ENCODE peak calls at places on chromosomes 12 and 14, in seven cellular contexts. Z, D, R, A, S, P and Y are unnamed samples.

GRCh38 chr12:49297695-49298060 is 2.7 kb downstream of the PRPH start:
- DNase-seq in S (no peak), A (no peak), D (no peak), P (no peak), Z (no peak), R (no peak), Y (no peak)

GRCh38 chr14:26448181-26448855 is 149.5 kb downstream of the NOVA1 start:
- DNase-seq in S (no peak), P (no peak), R (no peak), D (no peak), A (peak), Z (no peak), Y (no peak)

GRCh38 chr14:103056322-103057027 is 874 bp downstream of the CDC42BPB start:
- DNase-seq in S (no peak), P (peak), Z (peak), A (peak), R (no peak), D (no peak), Y (no peak)

GRCh38 chr12:106434521-106434920 is 77.0 kb downstream of the POLR3B start:
- DNase-seq in S (no peak), D (no peak), P (no peak), Z (no peak), R (no peak), A (no peak), Y (no peak)

GRCh38 chr14:40417777-40418401 is 985.7 kb upstream of the FBXO33 start:
- DNase-seq in D (no peak), S (no peak), R (no peak), Z (no peak), A (peak), P (no peak), Y (no peak)

GRCh38 chr14:68952544-68953535 is 26.3 kb downstream of the ACTN1 start:
- DNase-seq in S (no peak), Z (no peak), A (no peak), R (no peak), D (no peak), P (no peak), Y (no peak)

GRCh38 chr14:90629471-90629870 is 186.8 kb downstream of the TTC7B start:
- DNase-seq in P (peak), D (no peak), S (no peak), R (no peak), A (no peak), Z (no peak), Y (no peak)

GRCh38 chr12:80813820-80814219 is 97.1 kb downstream of the MYF5 start:
- DNase-seq in R (no peak), D (no peak), Z (no peak), S (no peak), P (no peak), A (no peak), Y (no peak)

GRCh38 chr14:31090872-31091764 is 64.9 kb upstream of the STRN3 start:
- DNase-seq in R (peak), P (no peak), Z (no peak), S (no peak), D (no peak), A (no peak), Y (peak)

GRCh38 chr14:71141701-71142374 is 234.6 kb downstream of the PCNX1 start:
- DNase-seq in D (no peak), P (no peak), A (no peak), Z (no peak), R (peak), S (no peak), Y (no peak)

GRCh38 chr14:100892496-100893227 is 10.9 kb downstream of the RTL1 start:
- DNase-seq in P (peak), D (no peak), S (no peak), A (no peak), R (no peak), Z (no peak), Y (no peak)

GRCh38 chr12:109946913-109947312 is 46.8 kb downstream of the TCHP start:
- DNase-seq in A (no peak), D (no peak), Z (no peak), R (no peak), S (no peak), P (no peak), Y (no peak)

GRCh38 chr12:68140576-68140975 is 19.0 kb downstream of the IFNG start:
- DNase-seq in D (no peak), A (no peak), R (no peak), Z (no peak), P (no peak), S (no peak), Y (no peak)

GRCh38 chr12:69719336-69720316 is 19.0 kb upstream of the RAB3IP start:
- DNase-seq in P (no peak), R (no peak), D (no peak), A (no peak), S (no peak), Z (no peak), Y (no peak)

GRCh38 chr14:89574420-89574819 is 157.4 kb upstream of the FOXN3 start:
- DNase-seq in D (no peak), S (no peak), P (no peak), Z (no peak), A (no peak), R (no peak), Y (no peak)

GRCh38 chr12:120539303-120539702 is 5.1 kb downstream of the RNF10 start:
- DNase-seq in P (no peak), S (no peak), A (no peak), D (no peak), R (no peak), Z (no peak), Y (no peak)

GRCh38 chr14:94174622-94175402 is 690 bp downstream of the PPP4R4 start:
- DNase-seq in A (peak), Z (peak), S (no peak), P (no peak), R (no peak), D (no peak), Y (no peak)

GRCh38 chr12:105850103-105850968 is 288.4 kb downstream of the NUAK1 start:
- DNase-seq in A (no peak), R (no peak), S (no peak), Z (no peak), D (no peak), P (no peak), Y (no peak)